ENCODE peak calls at places on chromosomes 4 and X, in five cellular contexts. I is HCT116, B is SK-N-SH, L is left ventricle myocardium inferior, W is transverse colon. S is an unnamed sample.

GRCh38 chrX:140505421-140506337 is 810 bp upstream of the SOX3 start:
- DNase-seq in I (no peak), B (peak), W (no peak), L (no peak), S (no peak)

GRCh38 chr4:84677995-84678394 is 95.1 kb downstream of the CDS1 start:
- DNase-seq in I (no peak), B (no peak), L (no peak), W (no peak), S (no peak)

GRCh38 chr4:102623622-102624021 is 122.5 kb downstream of the NFKB1 start:
- DNase-seq in I (peak), B (peak), W (no peak), L (no peak), S (no peak)

GRCh38 chrX:19869195-19869594 is 18.2 kb downstream of the SH3KBP1 start:
- DNase-seq in I (no peak), B (no peak), W (no peak), L (no peak), S (no peak)

GRCh38 chr4:177190995-177191568 is 118.6 kb upstream of the NEIL3 start:
- DNase-seq in L (no peak), B (no peak), I (no peak), W (no peak), S (no peak)

GRCh38 chrX:9458516-9459078 is 6.3 kb upstream of the TBL1X start:
- DNase-seq in L (no peak), I (no peak), W (no peak), B (no peak), S (no peak)

GRCh38 chr4:8215001-8215427 is 15.9 kb downstream of the SH3TC1 start:
- DNase-seq in B (no peak), W (no peak), L (no peak), I (no peak), S (no peak)

GRCh38 chr4:117324851-117325491 is 239.6 kb upstream of the TRAM1L1 start:
- DNase-seq in B (no peak), W (no peak), I (peak), L (no peak), S (no peak)

GRCh38 chr4:17595471-17596005 is 18.5 kb downstream of the LAP3 start:
- DNase-seq in W (no peak), B (no peak), I (no peak), L (no peak), S (no peak)

GRCh38 chr4:77153016-77153415 is 4.0 kb upstream of the CCNG2 start:
- DNase-seq in B (no peak), I (no peak), W (no peak), L (no peak), S (no peak)

GRCh38 chrX:20361890-20362262 is 95.2 kb upstream of the RPS6KA3 start:
- DNase-seq in I (no peak), L (no peak), W (no peak), B (no peak), S (no peak)

GRCh38 chrX:100658936-100659335 is 14.9 kb downstream of the SRPX2 start:
- DNase-seq in W (no peak), B (no peak), L (no peak), I (no peak), S (no peak)

GRCh38 chrX:56994375-56995270 is 718 bp downstream of the SPIN3 start:
- DNase-seq in I (no peak), L (peak), W (no peak), B (peak), S (peak)

GRCh38 chrX:40007136-40007535 is 90.6 kb downstream of the BCOR start:
- DNase-seq in W (no peak), B (no peak), L (no peak), I (no peak), S (no peak)

GRCh38 chr4:55393461-55394320 is 2.1 kb upstream of the TMEM165 start:
- DNase-seq in W (no peak), I (no peak), B (no peak), L (no peak), S (no peak)

GRCh38 chr4:8248091-8248490 is 21.5 kb upstream of the HTRA3 start:
- DNase-seq in B (no peak), L (no peak), I (no peak), W (no peak), S (no peak)

GRCh38 chr4:88333741-88334405 is 44.8 kb upstream of the HERC6 start:
- DNase-seq in B (no peak), L (no peak), I (no peak), W (no peak), S (no peak)

GRCh38 chr4:34181311-34181808 is 2063.0 kb downstream of the ARAP2 start:
- DNase-seq in I (peak), L (no peak), B (no peak), W (no peak), S (no peak)

GRCh38 chr4:1312821-1313640 is 23.3 kb downstream of the MAEA start:
- DNase-seq in B (no peak), I (no peak), W (no peak), L (no peak), S (no peak)

GRCh38 chr4:92012899-92013867 is 290.6 kb upstream of the GRID2 start:
- DNase-seq in L (no peak), B (no peak), I (no peak), W (peak), S (no peak)

GRCh38 chr4:33184684-33185083 is 2464.5 kb downstream of the PCDH7 start:
- DNase-seq in I (no peak), B (no peak), W (no peak), L (no peak), S (no peak)

GRCh38 chr4:82733636-82734035 is 65.0 kb downstream of the SCD5 start:
- DNase-seq in W (no peak), B (no peak), L (no peak), I (no peak), S (no peak)

GRCh38 chrX:72620550-72621145 is 48.0 kb upstream of the HDAC8 start:
- DNase-seq in W (peak), B (no peak), I (peak), L (peak), S (peak)

GRCh38 chr4:102551946-102552575 is 50.9 kb downstream of the NFKB1 start:
- DNase-seq in B (no peak), I (no peak), W (no peak), L (no peak), S (no peak)

GRCh38 chr4:53537606-53538005 is 53.7 kb downstream of the LNX1 start:
- DNase-seq in W (peak), L (no peak), B (no peak), I (no peak), S (no peak)

GRCh38 chr4:68267433-68267944 is 22.0 kb upstream of the TMPRSS11B start:
- DNase-seq in W (no peak), B (no peak), I (no peak), L (no peak), S (no peak)

DNA sequence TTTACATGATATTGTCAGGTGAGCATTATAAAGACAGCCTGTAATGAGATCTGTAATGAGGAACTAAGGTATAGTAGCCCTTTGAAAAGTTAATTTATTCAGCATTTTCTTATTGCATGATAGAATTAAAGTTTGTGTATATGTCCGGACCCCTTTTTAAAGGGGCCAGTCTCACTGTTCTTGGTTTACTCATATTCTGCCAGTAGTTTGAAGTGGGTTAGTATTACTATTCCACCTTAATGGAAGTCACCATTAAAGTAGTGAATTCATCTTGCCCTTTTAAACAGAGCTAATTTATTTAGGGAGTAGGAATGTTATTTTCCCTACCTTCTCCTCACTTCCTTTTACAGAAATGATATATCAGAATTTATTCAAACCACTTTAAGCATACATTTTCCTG is 252.8 kb downstream of the TENM3 start:
- DNase-seq in L (no peak), B (no peak), I (no peak), W (no peak), S (no peak)
- H3K27ac ChIP-seq in L (no peak), B (no peak), I (no peak), W (no peak), S (no peak)

GRCh38 chr4:101306225-101306624 is 41.1 kb downstream of the PPP3CA start:
- DNase-seq in I (no peak), W (no peak), L (no peak), B (no peak), S (no peak)

GRCh38 chr4:101307901-101308300 is 39.4 kb downstream of the PPP3CA start:
- DNase-seq in W (no peak), I (no peak), B (no peak), L (no peak), S (no peak)

GRCh38 chr4:101304916-101305315 is 42.4 kb downstream of the PPP3CA start:
- DNase-seq in W (no peak), L (no peak), I (no peak), B (peak), S (no peak)

DNA sequence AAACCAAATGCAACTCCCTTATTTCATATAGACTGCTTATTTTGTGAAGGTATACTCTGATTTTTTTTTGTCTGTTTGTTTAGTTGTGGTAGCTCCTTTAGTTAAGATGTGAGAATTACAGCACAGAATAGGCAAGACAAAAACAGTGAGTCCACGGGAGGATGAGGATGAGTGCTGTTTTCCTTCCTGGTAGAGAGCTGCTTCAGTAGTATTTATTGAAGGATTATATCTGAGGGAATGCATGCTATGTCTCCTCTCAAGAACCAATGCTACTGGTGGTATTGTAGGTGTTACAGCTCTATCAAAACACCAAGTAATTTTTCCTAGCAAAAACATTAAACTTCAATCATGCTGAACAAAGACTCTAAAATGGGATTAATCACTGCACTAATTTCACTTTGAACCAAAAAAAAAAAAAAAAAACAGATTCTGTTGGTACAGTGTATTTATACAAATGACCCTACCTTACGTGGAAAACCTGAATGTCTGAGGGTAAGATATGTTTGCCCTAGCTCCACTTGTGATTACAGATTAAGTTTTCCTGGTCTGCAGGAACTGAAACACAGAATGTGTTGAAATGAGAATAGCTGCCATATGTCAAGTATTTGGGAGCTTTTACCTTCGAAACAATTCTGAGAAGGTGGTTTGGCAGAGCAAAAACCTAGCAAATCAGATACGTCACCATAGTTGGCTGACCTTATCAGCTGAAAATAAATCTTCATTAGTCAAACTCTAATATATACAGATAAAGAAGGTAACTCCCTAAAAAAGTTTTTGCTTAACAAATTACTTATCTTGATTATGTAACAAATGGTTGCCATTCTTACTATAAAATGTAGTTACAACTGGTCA is 40.3 kb downstream of the PPP3CA start:
- DNase-seq in B (no peak), W (no peak), L (no peak), I (no peak), S (no peak)
- H3K27ac ChIP-seq in B (no peak), W (no peak), L (no peak), I (peak), S (no peak)

GRCh38 chrX:15202458-15203177 is 67.3 kb downstream of the ASB9 start:
- DNase-seq in W (no peak), B (no peak), L (no peak), I (no peak), S (no peak)
- H3K27ac ChIP-seq in W (no peak), B (no peak), L (no peak), I (no peak), S (no peak)

DNA sequence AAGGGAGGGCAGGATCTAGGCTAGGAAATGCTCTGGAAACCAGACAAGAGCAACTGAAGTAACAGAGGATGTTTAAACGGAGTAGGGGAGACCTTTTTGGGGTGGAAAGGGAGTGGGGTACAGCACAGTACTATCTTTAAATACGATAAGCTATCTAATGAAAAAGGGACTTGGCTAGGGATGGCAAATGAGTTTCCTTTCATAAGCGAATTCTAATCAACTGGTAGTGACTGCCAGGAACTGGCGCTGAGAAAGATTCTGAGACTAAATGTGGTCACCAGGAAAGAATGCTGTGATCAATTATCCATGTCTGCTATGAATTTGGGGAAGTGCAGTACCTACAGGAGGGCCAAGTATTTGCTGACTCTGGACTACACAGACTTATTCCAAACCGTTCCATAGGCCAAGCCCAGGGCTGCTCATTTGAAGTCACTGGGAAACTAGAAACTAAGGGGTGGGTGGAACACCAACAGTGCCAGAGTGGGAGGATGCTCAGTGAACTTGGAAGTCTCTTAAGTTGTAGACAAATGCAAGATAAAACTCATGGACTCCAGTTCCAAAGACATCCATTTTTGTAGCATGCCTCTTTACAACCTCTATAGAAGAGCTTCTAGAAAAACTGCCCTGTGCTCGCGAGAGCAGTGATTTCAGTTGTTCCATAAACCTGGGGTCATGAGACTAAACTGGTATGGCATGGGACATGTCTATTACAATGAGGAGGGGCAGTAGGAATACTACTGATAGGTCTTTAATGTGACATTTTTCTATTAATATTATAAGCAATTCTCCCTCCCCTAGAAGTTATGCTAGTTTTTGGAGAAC is 2.0 kb downstream of the TRAPPC2 start:
- DNase-seq in B (no peak), I (no peak), L (no peak), W (no peak), S (no peak)
- H3K27ac ChIP-seq in B (no peak), I (no peak), L (no peak), W (peak), S (no peak)

GRCh38 chrX:124829930-124830329 is 483.6 kb downstream of the SH2D1A start:
- DNase-seq in B (no peak), W (no peak), I (no peak), L (no peak), S (no peak)
- H3K27ac ChIP-seq in B (no peak), W (no peak), I (no peak), L (no peak), S (no peak)

GRCh38 chr4:186569533-186570192 is 14.3 kb upstream of the MTNR1A start:
- DNase-seq in B (no peak), W (no peak), I (no peak), L (no peak), S (no peak)
- H3K27ac ChIP-seq in B (no peak), W (peak), I (no peak), L (no peak), S (no peak)

DNA sequence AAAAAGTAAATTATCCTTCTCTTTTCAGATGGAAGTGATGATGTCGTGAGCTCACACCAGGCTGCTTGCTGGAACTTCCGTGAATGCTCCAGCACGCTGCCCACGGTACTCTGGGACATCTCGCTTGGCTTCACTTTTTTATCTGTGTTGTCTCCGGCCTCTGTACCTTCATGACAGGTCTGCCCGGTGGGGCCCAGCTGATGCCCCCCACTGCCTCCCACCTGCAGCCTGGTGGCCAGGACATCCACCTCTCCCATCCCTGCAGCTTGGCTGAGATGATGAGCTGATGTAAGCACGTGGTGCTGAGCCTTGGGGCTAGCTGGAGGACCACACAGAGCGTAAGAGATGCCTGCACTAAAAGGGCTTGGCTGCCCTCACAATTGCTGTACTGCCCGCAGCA is 59.0 kb upstream of the HELT start:
- DNase-seq in I (no peak), W (no peak), L (no peak), B (no peak), S (no peak)
- H3K27ac ChIP-seq in I (no peak), W (no peak), L (no peak), B (no peak), S (no peak)

GRCh38 chrX:110311437-110312230 is 6.3 kb downstream of the AMMECR1 start:
- DNase-seq in I (no peak), B (no peak), W (no peak), L (no peak), S (no peak)
- H3K27ac ChIP-seq in I (no peak), B (no peak), W (no peak), L (no peak), S (no peak)

S was measured in heart right ventricle.